ENCODE peak calls at places on chromosomes 3 and 15, in seven cellular contexts. One of them, this sample, is unnamed.

GRCh38 chr15:23734856-23735255 is 47.8 kb upstream of the NDN start:
- DNase-seq in GM12878: no peak
- DNase-seq in SK-N-SH: no peak
- DNase-seq in GM12891: no peak
- DNase-seq in GM12892: no peak
- DNase-seq in K562: no peak
- DNase-seq in HepG2: no peak
- DNase-seq in this sample: no peak

GRCh38 chr3:133472242-133472641 is 72.4 kb downstream of the BFSP2 start:
- DNase-seq in GM12878: no peak
- DNase-seq in SK-N-SH: no peak
- DNase-seq in GM12891: no peak
- DNase-seq in GM12892: no peak
- DNase-seq in K562: no peak
- DNase-seq in HepG2: no peak
- DNase-seq in this sample: no peak

GRCh38 chr3:10957976-10958749 is 34.4 kb upstream of the SLC6A1 start:
- DNase-seq in GM12878: no peak
- DNase-seq in SK-N-SH: no peak
- DNase-seq in GM12891: no peak
- DNase-seq in GM12892: no peak
- DNase-seq in K562: no peak
- DNase-seq in HepG2: no peak
- DNase-seq in this sample: no peak

GRCh38 chr3:3082547-3082924 is 27.6 kb downstream of the IL5RA start:
- DNase-seq in GM12878: no peak
- DNase-seq in SK-N-SH: no peak
- DNase-seq in GM12891: no peak
- DNase-seq in GM12892: no peak
- DNase-seq in K562: no peak
- DNase-seq in HepG2: no peak
- DNase-seq in this sample: no peak

GRCh38 chr15:60682115-60682514 is 203.2 kb upstream of the ICE2 start:
- DNase-seq in GM12878: no peak
- DNase-seq in SK-N-SH: no peak
- DNase-seq in GM12891: no peak
- DNase-seq in GM12892: no peak
- DNase-seq in K562: no peak
- DNase-seq in HepG2: no peak
- DNase-seq in this sample: no peak

GRCh38 chr3:9866639-9867038 is 13.4 kb downstream of the CIDEC start:
- DNase-seq in GM12878: no peak
- DNase-seq in SK-N-SH: no peak
- DNase-seq in GM12891: no peak
- DNase-seq in GM12892: no peak
- DNase-seq in K562: no peak
- DNase-seq in HepG2: no peak
- DNase-seq in this sample: no peak

GRCh38 chr3:11558918-11559815 is 84.5 kb downstream of the VGLL4 start:
- DNase-seq in GM12878: no peak
- DNase-seq in SK-N-SH: no peak
- DNase-seq in GM12891: no peak
- DNase-seq in GM12892: no peak
- DNase-seq in K562: no peak
- DNase-seq in HepG2: peak
- DNase-seq in this sample: no peak

GRCh38 chr3:58041826-58042324 is 33.7 kb downstream of the FLNB start:
- DNase-seq in GM12878: peak
- DNase-seq in SK-N-SH: no peak
- DNase-seq in GM12891: peak
- DNase-seq in GM12892: peak
- DNase-seq in K562: no peak
- DNase-seq in HepG2: peak
- DNase-seq in this sample: no peak

GRCh38 chr3:110664148-110664547 is 407.5 kb upstream of the NECTIN3 start:
- DNase-seq in GM12878: no peak
- DNase-seq in SK-N-SH: no peak
- DNase-seq in GM12891: no peak
- DNase-seq in GM12892: no peak
- DNase-seq in K562: no peak
- DNase-seq in HepG2: no peak
- DNase-seq in this sample: no peak

DNA sequence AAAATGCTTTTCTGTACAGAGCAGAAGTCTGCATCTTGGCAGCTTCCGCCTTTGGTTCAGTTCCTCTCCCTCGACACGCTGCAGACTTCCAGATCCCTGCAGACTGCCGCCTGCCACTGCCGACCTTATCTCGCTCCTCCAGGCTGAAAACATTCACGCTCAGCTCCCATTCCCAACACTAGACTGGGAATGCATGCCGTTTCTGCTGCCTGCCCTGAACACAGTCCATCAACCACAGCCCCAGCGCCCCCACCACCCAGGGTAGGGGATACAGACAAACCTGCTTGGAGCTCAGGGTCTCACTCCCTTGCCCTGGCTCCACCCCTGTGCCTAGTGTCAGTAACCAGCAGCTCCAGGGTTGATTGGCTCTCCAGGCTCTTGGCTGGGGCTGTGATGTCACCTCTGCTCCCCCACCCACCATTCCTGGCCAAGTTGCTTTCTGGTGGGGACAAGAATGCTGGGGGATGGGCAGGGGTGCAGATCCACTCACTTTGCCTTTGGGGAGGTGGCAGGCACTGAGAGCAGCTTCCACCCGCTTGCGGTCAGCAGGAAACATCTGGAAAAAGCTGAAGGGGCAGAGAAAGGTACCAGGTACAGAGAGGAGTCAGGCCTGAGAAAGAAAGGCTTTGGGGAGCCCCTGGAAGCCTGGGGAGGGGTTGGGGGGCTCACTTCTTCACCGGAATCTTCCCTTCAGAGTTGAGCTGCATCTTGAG is 6.1 kb downstream of the PLCB2 start:
- DNase-seq in GM12878: no peak
- DNase-seq in SK-N-SH: peak
- DNase-seq in GM12891: no peak
- DNase-seq in GM12892: no peak
- DNase-seq in K562: peak
- DNase-seq in HepG2: no peak
- DNase-seq in this sample: no peak
- TF ChIP-seq TAF1 in GM12878: no peak
- TF ChIP-seq TAF1 in SK-N-SH: no peak
- TF ChIP-seq TAF1 in GM12891: no peak
- TF ChIP-seq TAF1 in GM12892: no peak
- TF ChIP-seq TAF1 in K562: no peak
- TF ChIP-seq TAF1 in HepG2: no peak
- TF ChIP-seq TAF1 in this sample: no peak

GRCh38 chr3:32401141-32401540 is 9.5 kb downstream of the CMTM7 start:
- DNase-seq in GM12878: no peak
- DNase-seq in SK-N-SH: no peak
- DNase-seq in GM12891: no peak
- DNase-seq in GM12892: no peak
- DNase-seq in K562: no peak
- DNase-seq in HepG2: peak
- DNase-seq in this sample: no peak

GRCh38 chr3:32401541-32402052 is 9.9 kb downstream of the CMTM7 start:
- DNase-seq in GM12878: no peak
- DNase-seq in SK-N-SH: peak
- DNase-seq in GM12891: peak
- DNase-seq in GM12892: peak
- DNase-seq in K562: no peak
- DNase-seq in HepG2: peak
- DNase-seq in this sample: no peak

GRCh38 chr3:32395451-32395970 is 3.9 kb downstream of the CMTM7 start:
- DNase-seq in GM12878: no peak
- DNase-seq in SK-N-SH: no peak
- DNase-seq in GM12891: no peak
- DNase-seq in GM12892: no peak
- DNase-seq in K562: no peak
- DNase-seq in HepG2: no peak
- DNase-seq in this sample: no peak

GRCh38 chr3:32398531-32398930 is 6.9 kb downstream of the CMTM7 start:
- DNase-seq in GM12878: no peak
- DNase-seq in SK-N-SH: no peak
- DNase-seq in GM12891: no peak
- DNase-seq in GM12892: no peak
- DNase-seq in K562: no peak
- DNase-seq in HepG2: no peak
- DNase-seq in this sample: no peak

DNA sequence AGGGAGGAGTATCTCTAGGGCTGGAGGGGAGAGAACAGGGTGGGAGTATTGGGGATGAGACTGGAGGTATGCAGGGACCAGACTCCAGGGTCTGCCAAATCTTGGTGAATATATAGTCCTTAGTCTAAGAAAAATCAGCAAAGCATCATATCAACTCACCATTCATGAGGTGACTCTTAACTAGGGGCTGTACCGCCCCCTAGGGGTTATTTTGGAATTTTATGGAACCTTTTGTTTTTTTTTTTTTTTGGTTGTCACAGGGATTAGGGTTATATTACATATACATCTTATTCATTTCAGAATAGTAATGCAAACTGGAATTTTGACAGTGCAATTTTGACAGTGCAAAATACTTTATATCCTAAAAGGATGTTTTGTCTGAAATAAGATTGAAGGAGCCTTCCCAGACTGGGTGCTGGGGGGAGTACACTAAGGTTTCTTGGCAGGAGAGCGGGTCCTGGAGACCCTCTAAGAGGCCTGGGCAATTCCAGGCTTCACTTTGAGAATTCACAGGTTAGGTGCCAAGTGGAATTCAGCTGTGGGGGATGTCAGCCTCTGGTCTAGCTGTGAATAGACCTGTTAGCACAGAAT is 7.5 kb downstream of the CMTM7 start:
- DNase-seq in GM12878: no peak
- DNase-seq in SK-N-SH: peak
- DNase-seq in GM12891: no peak
- DNase-seq in GM12892: no peak
- DNase-seq in K562: peak
- DNase-seq in HepG2: peak
- DNase-seq in this sample: no peak
- TF ChIP-seq TAF1 in GM12878: no peak
- TF ChIP-seq TAF1 in SK-N-SH: no peak
- TF ChIP-seq TAF1 in GM12891: no peak
- TF ChIP-seq TAF1 in GM12892: no peak
- TF ChIP-seq TAF1 in K562: no peak
- TF ChIP-seq TAF1 in HepG2: no peak
- TF ChIP-seq TAF1 in this sample: no peak

GRCh38 chr15:78618064-78618463 is 2.7 kb downstream of the CHRNA3 start:
- DNase-seq in GM12878: no peak
- DNase-seq in SK-N-SH: no peak
- DNase-seq in GM12891: no peak
- DNase-seq in GM12892: no peak
- DNase-seq in K562: no peak
- DNase-seq in HepG2: no peak
- DNase-seq in this sample: no peak
- TF ChIP-seq TAF1 in GM12878: no peak
- TF ChIP-seq TAF1 in SK-N-SH: no peak
- TF ChIP-seq TAF1 in GM12891: no peak
- TF ChIP-seq TAF1 in GM12892: no peak
- TF ChIP-seq TAF1 in K562: no peak
- TF ChIP-seq TAF1 in HepG2: no peak
- TF ChIP-seq TAF1 in this sample: no peak

GRCh38 chr15:96553006-96553405 is 222.5 kb downstream of the NR2F2 start:
- DNase-seq in GM12878: no peak
- DNase-seq in SK-N-SH: no peak
- DNase-seq in GM12891: no peak
- DNase-seq in GM12892: no peak
- DNase-seq in K562: no peak
- DNase-seq in HepG2: no peak
- DNase-seq in this sample: no peak
- TF ChIP-seq TAF1 in GM12878: no peak
- TF ChIP-seq TAF1 in SK-N-SH: no peak
- TF ChIP-seq TAF1 in GM12891: no peak
- TF ChIP-seq TAF1 in GM12892: no peak
- TF ChIP-seq TAF1 in K562: no peak
- TF ChIP-seq TAF1 in HepG2: no peak
- TF ChIP-seq TAF1 in this sample: no peak

GRCh38 chr3:184491011-184491576 is 70.5 kb upstream of the EPHB3 start:
- DNase-seq in GM12878: no peak
- DNase-seq in SK-N-SH: no peak
- DNase-seq in GM12891: no peak
- DNase-seq in GM12892: no peak
- DNase-seq in K562: no peak
- DNase-seq in HepG2: no peak
- DNase-seq in this sample: no peak
- TF ChIP-seq TAF1 in GM12878: no peak
- TF ChIP-seq TAF1 in SK-N-SH: no peak
- TF ChIP-seq TAF1 in GM12891: no peak
- TF ChIP-seq TAF1 in GM12892: no peak
- TF ChIP-seq TAF1 in K562: no peak
- TF ChIP-seq TAF1 in HepG2: no peak
- TF ChIP-seq TAF1 in this sample: no peak